ENCODE peak calls at places on chromosome 22, in four cellular contexts. W is thoracic aorta, T is AG04449, C is pancreas. G is an unnamed sample.

GRCh38 chr22:36544107-36544620 is 15.2 kb upstream of the EIF3D start:
- DNase-seq in T (no peak), W (no peak), C (no peak), G (no peak)

GRCh38 chr22:36465232-36466021 is 16.0 kb downstream of the TXN2 start:
- DNase-seq in T (peak), W (no peak), C (peak), G (no peak)

GRCh38 chr22:43487311-43488030 is 75.7 kb downstream of the MPPED1 start:
- DNase-seq in W (no peak), T (no peak), C (peak), G (no peak)

GRCh38 chr22:36549033-36549432 is 20.1 kb upstream of the EIF3D start:
- DNase-seq in T (no peak), W (no peak), C (no peak), G (no peak)

GRCh38 chr22:37715760-37716159 is 18.9 kb downstream of the TRIOBP start:
- DNase-seq in C (no peak), T (no peak), W (no peak), G (no peak)

GRCh38 chr22:35383679-35384071 is 2.8 kb downstream of the HMOX1 start:
- DNase-seq in C (no peak), T (no peak), W (no peak), G (no peak)

GRCh38 chr22:45879552-45879949 is 97.4 kb downstream of the WNT7B start:
- DNase-seq in T (no peak), C (peak), W (no peak), G (no peak)

GRCh38 chr22:36853407-36854099 is 7.3 kb upstream of the NCF4 start:
- DNase-seq in C (peak), W (no peak), T (no peak), G (peak)

GRCh38 chr22:17647996-17648395 is 9.4 kb downstream of the BCL2L13 start:
- DNase-seq in C (no peak), T (no peak), W (no peak), G (no peak)

GRCh38 chr22:49764151-49764581 is 63.5 kb downstream of the BRD1 start:
- DNase-seq in C (peak), W (no peak), T (no peak), G (peak)

GRCh38 chr22:38423512-38424503 is 31.2 kb downstream of the KCNJ4 start:
- DNase-seq in W (no peak), C (no peak), T (no peak), G (no peak)

GRCh38 chr22:36816338-36816634 is 549 bp downstream of the PVALB start:
- DNase-seq in W (no peak), C (no peak), T (no peak), G (no peak)

GRCh38 chr22:40479887-40480538 is 109.6 kb downstream of the SGSM3 start:
- DNase-seq in C (no peak), W (no peak), T (no peak), G (no peak)

GRCh38 chr22:37843746-37844089 is 416 bp downstream of the ANKRD54 start:
- DNase-seq in C (peak), T (no peak), W (no peak), G (no peak)

GRCh38 chr22:25202290-25202921 is 2.7 kb downstream of the CRYBB3 start:
- DNase-seq in C (peak), W (no peak), T (peak), G (peak)

GRCh38 chr22:46090631-46091201 is 59.6 kb upstream of the PPARA start:
- DNase-seq in T (no peak), C (peak), W (no peak), G (no peak)

GRCh38 chr22:17578129-17578754 is 14.9 kb downstream of the SLC25A18 start:
- DNase-seq in T (no peak), W (no peak), C (peak), G (no peak)

GRCh38 chr22:49738566-49738965 is 89.1 kb downstream of the BRD1 start:
- DNase-seq in T (no peak), W (no peak), C (no peak), G (no peak)

GRCh38 chr22:36385491-36386350 is 2.0 kb downstream of the MYH9 start:
- DNase-seq in W (peak), C (peak), T (no peak), G (peak)

GRCh38 chr22:44668190-44668885 is 33.7 kb upstream of the PRR5 start:
- DNase-seq in T (no peak), W (no peak), C (peak), G (peak)

DNA sequence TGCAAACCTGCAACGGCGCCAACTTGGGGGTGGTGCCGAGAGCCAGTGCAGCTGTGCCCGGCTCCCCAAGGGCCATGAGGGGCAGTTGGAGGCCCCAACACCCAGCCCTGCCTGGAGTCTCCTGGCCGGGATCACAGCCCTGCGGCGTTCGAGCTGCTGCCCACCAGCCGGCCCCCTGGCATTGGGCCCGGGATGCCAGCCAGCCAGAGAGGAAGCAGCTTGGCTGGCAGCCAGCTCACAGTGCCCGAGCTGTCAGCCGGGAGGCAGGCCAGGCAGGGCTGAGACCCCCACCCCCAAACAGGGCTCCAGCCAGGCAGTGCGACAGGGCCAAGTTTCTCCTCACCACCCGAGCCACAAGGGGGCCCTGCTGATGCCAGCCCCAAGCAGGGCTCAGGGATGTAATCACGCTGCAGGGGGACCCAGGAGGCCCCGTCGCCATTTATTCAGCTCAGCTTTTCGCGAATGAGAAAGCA is 26.0 kb upstream of the TCF20 start:
- DNase-seq in W (no peak), C (peak), T (no peak), G (no peak)
- TF ChIP-seq CTCF in W (no peak), C (no peak), T (no peak), G (no peak)

DNA sequence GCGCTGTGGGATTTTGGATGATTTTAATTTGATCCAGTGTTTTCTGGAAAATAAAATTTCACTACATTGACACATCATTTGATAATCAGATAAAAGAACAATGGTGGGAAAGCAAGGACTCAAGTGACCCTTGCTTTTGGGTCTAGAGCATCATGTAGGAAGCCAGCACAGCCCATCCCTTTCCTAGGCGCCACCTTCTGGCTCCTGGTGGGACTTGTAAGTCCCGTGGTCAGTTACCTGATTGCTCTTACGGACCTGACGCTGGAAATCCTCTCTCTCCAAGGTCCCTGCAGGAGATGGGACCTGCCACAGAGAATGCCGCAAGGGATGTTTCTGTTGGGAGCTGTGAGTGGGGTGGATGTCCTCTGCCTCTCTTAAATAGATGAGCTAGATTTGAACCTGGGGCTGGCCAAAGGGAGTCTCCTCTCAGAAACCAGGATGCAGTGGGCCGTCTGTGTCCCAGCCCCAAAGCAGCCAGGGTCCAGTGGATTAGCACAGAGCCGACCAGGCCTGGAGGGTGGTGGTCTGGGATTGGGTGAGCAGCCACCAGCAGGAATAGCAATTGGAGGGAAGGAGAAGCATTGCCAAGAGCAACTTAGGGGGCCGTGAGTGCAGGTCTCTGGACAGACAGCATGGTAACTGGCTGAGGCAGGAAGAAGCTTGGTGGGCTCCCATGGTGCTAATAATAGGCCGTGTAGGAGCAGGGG is 21.7 kb downstream of the TIMP3 start:
- DNase-seq in T (no peak), C (peak), W (no peak), G (no peak)
- TF ChIP-seq CTCF in T (peak), C (no peak), W (no peak), G (no peak)

DNA sequence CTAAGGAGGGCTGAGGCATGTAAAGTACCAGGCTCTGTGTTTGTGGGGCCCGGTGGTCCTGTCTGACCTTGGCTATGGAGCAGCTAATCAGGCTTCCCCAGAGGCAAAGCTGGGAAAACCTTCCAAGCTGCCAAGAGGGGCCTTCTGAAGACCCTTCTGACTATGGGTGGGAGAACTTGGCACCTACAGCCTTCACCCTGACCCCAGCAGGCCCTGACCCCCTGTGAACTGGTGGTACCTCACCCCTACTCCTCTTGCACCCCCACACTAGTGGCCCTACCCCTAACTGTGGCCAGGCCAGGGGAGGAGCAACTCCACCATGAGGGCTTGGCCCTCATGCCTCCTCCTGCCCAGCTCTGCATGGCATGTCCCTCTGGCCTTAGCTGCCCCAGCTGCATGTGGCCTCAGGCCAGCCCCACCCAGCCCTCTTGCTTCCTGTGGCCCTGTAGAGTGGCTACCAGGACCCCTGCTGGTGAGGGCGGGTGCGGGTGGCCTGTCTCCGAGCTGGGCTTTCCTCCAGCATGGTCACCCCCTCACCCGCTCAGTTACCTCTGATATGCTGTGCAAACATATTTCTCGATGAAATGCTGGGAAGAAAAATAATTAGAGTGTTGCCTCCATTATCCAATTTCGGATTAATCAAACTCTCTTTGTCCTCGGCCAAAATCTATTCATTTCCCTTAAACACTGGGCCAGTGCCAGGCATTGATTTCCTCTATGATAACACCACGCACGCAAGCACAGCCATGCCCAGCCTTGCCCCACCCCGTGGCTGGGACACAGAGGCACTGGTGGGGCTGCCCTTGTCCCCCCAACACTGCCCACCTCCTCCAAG is 7.5 kb downstream of the GNAZ start:
- DNase-seq in C (no peak), T (no peak), W (no peak), G (no peak)
- TF ChIP-seq CTCF in C (no peak), T (no peak), W (no peak), G (no peak)

GRCh38 chr22:20029550-20030225 is 8.8 kb downstream of the TANGO2 start:
- DNase-seq in C (no peak), W (no peak), T (no peak), G (no peak)

GRCh38 chr22:20026996-20027601 is 6.2 kb downstream of the TANGO2 start:
- DNase-seq in T (no peak), C (peak), W (no peak), G (no peak)

GRCh38 chr22:20028855-20029549 is 8.1 kb downstream of the TANGO2 start:
- DNase-seq in T (no peak), W (no peak), C (no peak), G (no peak)

GRCh38 chr22:20026204-20026908 is 5.4 kb downstream of the TANGO2 start:
- DNase-seq in T (no peak), C (peak), W (no peak), G (no peak)

GRCh38 chr22:20027966-20028854 is 7.3 kb downstream of the TANGO2 start:
- DNase-seq in T (no peak), W (no peak), C (peak), G (no peak)
- TF ChIP-seq CTCF in T (no peak), W (no peak), C (no peak), G (no peak)

DNA sequence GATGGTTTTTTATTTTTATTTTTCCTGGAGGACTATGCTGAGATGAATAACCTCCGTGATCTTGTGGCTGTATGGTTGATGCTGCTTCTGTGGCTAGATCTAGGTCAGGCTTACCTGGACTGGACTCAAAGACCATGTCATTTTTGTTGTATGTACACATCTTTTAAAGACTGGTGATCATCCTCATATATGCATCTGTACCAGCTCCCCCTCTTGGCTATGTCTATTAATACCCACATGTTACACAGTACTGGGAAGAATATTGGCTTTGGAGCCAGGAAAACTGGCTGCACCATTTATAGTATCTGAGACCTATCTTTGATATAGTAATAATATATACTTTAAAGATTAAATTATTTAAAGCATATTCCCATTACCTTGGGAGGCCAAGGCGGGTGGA is 18.4 kb upstream of the PITPNB start:
- DNase-seq in C (no peak), W (no peak), T (no peak), G (no peak)
- TF ChIP-seq CTCF in C (no peak), W (no peak), T (no peak), G (no peak)

GRCh38 chr22:27315833-27316232 is 485.7 kb downstream of the MN1 start:
- DNase-seq in W (no peak), T (no peak), C (no peak), G (no peak)

GRCh38 chr22:27317961-27318360 is 483.6 kb downstream of the MN1 start:
- DNase-seq in C (no peak), W (no peak), T (peak), G (no peak)

GRCh38 chr22:27314276-27314807 is 487.2 kb downstream of the MN1 start:
- DNase-seq in W (no peak), T (no peak), C (no peak), G (no peak)

GRCh38 chr22:27318516-27318915 is 483.0 kb downstream of the MN1 start:
- DNase-seq in W (no peak), T (peak), C (no peak), G (no peak)

DNA sequence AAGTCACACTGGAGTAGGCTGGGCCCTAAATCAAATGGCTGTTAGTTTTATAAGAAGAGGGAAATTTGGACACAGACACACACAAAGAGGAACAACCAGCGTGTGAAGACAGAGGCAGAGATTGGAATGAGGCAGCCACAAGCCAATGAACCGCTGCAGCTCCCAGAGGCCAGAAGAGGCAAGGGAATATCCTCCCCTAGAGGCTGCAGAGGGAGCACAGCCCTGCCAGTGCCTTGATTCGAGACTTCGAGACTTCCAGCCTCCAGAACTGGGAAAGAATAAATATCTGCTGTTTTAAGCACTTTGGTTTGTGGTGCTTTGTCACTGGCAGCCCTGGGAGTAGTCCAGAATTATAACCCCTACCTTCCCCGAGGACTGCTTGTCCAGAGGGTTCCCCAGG is 484.4 kb downstream of the MN1 start:
- DNase-seq in T (no peak), C (no peak), W (no peak), G (no peak)
- TF ChIP-seq CTCF in T (no peak), C (no peak), W (no peak), G (no peak)